ENCODE peak calls at places on chromosomes 1 and 21, in four cellular contexts. One of them, this sample, is unnamed.

GRCh38 chr1:156920233-156921052 is at the start of gene LRRC71:
- DNase-seq in activated CD8-positive, alpha-beta memory T cell treated with anti-CD3 and anti-CD28 coated beads for 1 hour: peak; percentile 48
- DNase-seq in astrocyte of the spinal cord: peak; percentile 75
- DNase-seq in retinal pigment epithelial cell: no peak
- DNase-seq in this sample: peak; percentile 77

GRCh38 chr1:36217667-36218066 is 6.6 kb upstream of the THRAP3 start:
- DNase-seq in activated CD8-positive, alpha-beta memory T cell treated with anti-CD3 and anti-CD28 coated beads for 1 hour: no peak
- DNase-seq in astrocyte of the spinal cord: peak; percentile 50
- DNase-seq in retinal pigment epithelial cell: no peak
- DNase-seq in this sample: no peak

GRCh38 chr1:93977546-93977945 is 68.3 kb upstream of the GCLM start:
- DNase-seq in activated CD8-positive, alpha-beta memory T cell treated with anti-CD3 and anti-CD28 coated beads for 1 hour: no peak
- DNase-seq in astrocyte of the spinal cord: peak; percentile 63
- DNase-seq in retinal pigment epithelial cell: no peak
- DNase-seq in this sample: no peak

GRCh38 chr1:65773391-65773790 is 19.3 kb upstream of the PDE4B start:
- DNase-seq in activated CD8-positive, alpha-beta memory T cell treated with anti-CD3 and anti-CD28 coated beads for 1 hour: no peak
- DNase-seq in astrocyte of the spinal cord: no peak
- DNase-seq in retinal pigment epithelial cell: no peak
- DNase-seq in this sample: no peak

GRCh38 chr1:55741516-55741915 is 526.4 kb upstream of the USP24 start:
- DNase-seq in activated CD8-positive, alpha-beta memory T cell treated with anti-CD3 and anti-CD28 coated beads for 1 hour: no peak
- DNase-seq in astrocyte of the spinal cord: no peak
- DNase-seq in retinal pigment epithelial cell: no peak
- DNase-seq in this sample: no peak

GRCh38 chr1:96651517-96651916 is 70.1 kb upstream of the PTBP2 start:
- DNase-seq in activated CD8-positive, alpha-beta memory T cell treated with anti-CD3 and anti-CD28 coated beads for 1 hour: no peak
- DNase-seq in astrocyte of the spinal cord: no peak
- DNase-seq in retinal pigment epithelial cell: no peak
- DNase-seq in this sample: no peak

GRCh38 chr1:202192770-202193613 is 607 bp upstream of the LGR6 start:
- DNase-seq in activated CD8-positive, alpha-beta memory T cell treated with anti-CD3 and anti-CD28 coated beads for 1 hour: peak; percentile 37
- DNase-seq in astrocyte of the spinal cord: peak; percentile 39
- DNase-seq in retinal pigment epithelial cell: no peak
- DNase-seq in this sample: peak; percentile 63

GRCh38 chr1:189185077-189185476 is 1292.6 kb downstream of the BRINP3 start:
- DNase-seq in activated CD8-positive, alpha-beta memory T cell treated with anti-CD3 and anti-CD28 coated beads for 1 hour: no peak
- DNase-seq in astrocyte of the spinal cord: peak; percentile 2
- DNase-seq in retinal pigment epithelial cell: no peak
- DNase-seq in this sample: no peak

GRCh38 chr1:92952714-92953113 is 8.5 kb downstream of the DIPK1A start:
- DNase-seq in activated CD8-positive, alpha-beta memory T cell treated with anti-CD3 and anti-CD28 coated beads for 1 hour: no peak
- DNase-seq in astrocyte of the spinal cord: no peak
- DNase-seq in retinal pigment epithelial cell: no peak
- DNase-seq in this sample: no peak

GRCh38 chr21:33936221-33937038 is 20.8 kb upstream of the ATP5PO start:
- DNase-seq in activated CD8-positive, alpha-beta memory T cell treated with anti-CD3 and anti-CD28 coated beads for 1 hour: no peak
- DNase-seq in astrocyte of the spinal cord: no peak
- DNase-seq in retinal pigment epithelial cell: peak; percentile 56
- DNase-seq in this sample: no peak

GRCh38 chr1:27572679-27573426 is 31.1 kb downstream of the AHDC1 start:
- DNase-seq in activated CD8-positive, alpha-beta memory T cell treated with anti-CD3 and anti-CD28 coated beads for 1 hour: no peak
- DNase-seq in astrocyte of the spinal cord: no peak
- DNase-seq in retinal pigment epithelial cell: no peak
- DNase-seq in this sample: no peak

GRCh38 chr1:156378557-156378956 is 9.5 kb downstream of the RHBG start:
- DNase-seq in activated CD8-positive, alpha-beta memory T cell treated with anti-CD3 and anti-CD28 coated beads for 1 hour: no peak
- DNase-seq in astrocyte of the spinal cord: no peak
- DNase-seq in retinal pigment epithelial cell: no peak
- DNase-seq in this sample: no peak

GRCh38 chr21:28704746-28705145 is 287.9 kb downstream of the LTN1 start:
- DNase-seq in activated CD8-positive, alpha-beta memory T cell treated with anti-CD3 and anti-CD28 coated beads for 1 hour: no peak
- DNase-seq in astrocyte of the spinal cord: peak; percentile 16
- DNase-seq in retinal pigment epithelial cell: no peak
- DNase-seq in this sample: no peak

GRCh38 chr1:20551945-20552727 is at the start of gene FAM43B:
- DNase-seq in activated CD8-positive, alpha-beta memory T cell treated with anti-CD3 and anti-CD28 coated beads for 1 hour: no peak
- DNase-seq in astrocyte of the spinal cord: no peak
- DNase-seq in retinal pigment epithelial cell: no peak
- DNase-seq in this sample: peak; percentile 43

GRCh38 chr1:204077979-204078696 is 5.2 kb downstream of the SOX13 start:
- DNase-seq in activated CD8-positive, alpha-beta memory T cell treated with anti-CD3 and anti-CD28 coated beads for 1 hour: no peak
- DNase-seq in astrocyte of the spinal cord: no peak
- DNase-seq in retinal pigment epithelial cell: no peak
- DNase-seq in this sample: no peak

GRCh38 chr1:160204526-160205241 is 500 bp upstream of the PEA15 start:
- DNase-seq in activated CD8-positive, alpha-beta memory T cell treated with anti-CD3 and anti-CD28 coated beads for 1 hour: no peak
- DNase-seq in astrocyte of the spinal cord: no peak
- DNase-seq in retinal pigment epithelial cell: no peak
- DNase-seq in this sample: no peak

GRCh38 chr1:84936116-84936810 is 43.3 kb upstream of the LPAR3 start:
- DNase-seq in activated CD8-positive, alpha-beta memory T cell treated with anti-CD3 and anti-CD28 coated beads for 1 hour: no peak
- DNase-seq in astrocyte of the spinal cord: peak; percentile 62
- DNase-seq in retinal pigment epithelial cell: no peak
- DNase-seq in this sample: no peak

GRCh38 chr1:183567584-183567983 is 22.7 kb downstream of the NCF2 start:
- DNase-seq in activated CD8-positive, alpha-beta memory T cell treated with anti-CD3 and anti-CD28 coated beads for 1 hour: no peak
- DNase-seq in astrocyte of the spinal cord: peak; percentile 22
- DNase-seq in retinal pigment epithelial cell: peak; percentile 51
- DNase-seq in this sample: peak; percentile 68

GRCh38 chr1:18289597-18289996 is 182.0 kb downstream of the IGSF21 start:
- DNase-seq in activated CD8-positive, alpha-beta memory T cell treated with anti-CD3 and anti-CD28 coated beads for 1 hour: no peak
- DNase-seq in astrocyte of the spinal cord: no peak
- DNase-seq in retinal pigment epithelial cell: no peak
- DNase-seq in this sample: no peak

GRCh38 chr1:217943361-217943760 is 312.2 kb downstream of the SPATA17 start:
- DNase-seq in activated CD8-positive, alpha-beta memory T cell treated with anti-CD3 and anti-CD28 coated beads for 1 hour: no peak
- DNase-seq in astrocyte of the spinal cord: no peak
- DNase-seq in retinal pigment epithelial cell: no peak
- DNase-seq in this sample: no peak

GRCh38 chr1:214588963-214589597 is 13.9 kb upstream of the CENPF start:
- DNase-seq in activated CD8-positive, alpha-beta memory T cell treated with anti-CD3 and anti-CD28 coated beads for 1 hour: no peak
- DNase-seq in astrocyte of the spinal cord: peak; percentile 54
- DNase-seq in retinal pigment epithelial cell: no peak
- DNase-seq in this sample: no peak

GRCh38 chr1:113452921-113453770 is 62.8 kb downstream of the MAGI3 start:
- DNase-seq in activated CD8-positive, alpha-beta memory T cell treated with anti-CD3 and anti-CD28 coated beads for 1 hour: no peak
- DNase-seq in astrocyte of the spinal cord: peak; percentile 54
- DNase-seq in retinal pigment epithelial cell: no peak
- DNase-seq in this sample: no peak

GRCh38 chr21:35664683-35665082 is 395.6 kb downstream of the SETD4 start:
- DNase-seq in activated CD8-positive, alpha-beta memory T cell treated with anti-CD3 and anti-CD28 coated beads for 1 hour: no peak
- DNase-seq in astrocyte of the spinal cord: peak; percentile 76
- DNase-seq in retinal pigment epithelial cell: peak; percentile 51
- DNase-seq in this sample: no peak

GRCh38 chr1:221699582-221700519 is 42.0 kb downstream of the DUSP10 start:
- DNase-seq in activated CD8-positive, alpha-beta memory T cell treated with anti-CD3 and anti-CD28 coated beads for 1 hour: no peak
- DNase-seq in astrocyte of the spinal cord: peak; percentile 65
- DNase-seq in retinal pigment epithelial cell: peak; percentile 93
- DNase-seq in this sample: no peak